ENCODE peak calls at places on chromosomes 4 and X, in eight cellular contexts. One of them, this sample, is unnamed.

GRCh38 chr4:169957785-169958184 is 68.4 kb downstream of the MFAP3L start:
- DNase-seq in AG04450: no peak
- DNase-seq in GM13976: no peak
- DNase-seq in heart left ventricle: no peak
- DNase-seq in H9: no peak
- DNase-seq in testis: no peak
- DNase-seq in tibial nerve: no peak
- DNase-seq in nephron progenitor cell: no peak
- DNase-seq in this sample: no peak

GRCh38 chrX:30713061-30713525 is 59.9 kb downstream of the GK start:
- DNase-seq in GM13976: peak
- DNase-seq in AG04450: peak
- DNase-seq in nephron progenitor cell: peak
- DNase-seq in tibial nerve: peak
- DNase-seq in testis: peak
- DNase-seq in heart left ventricle: peak
- DNase-seq in H9: peak
- DNase-seq in this sample: no peak

GRCh38 chr4:170259631-170260153 is 169.9 kb upstream of the AADAT start:
- DNase-seq in AG04450: peak
- DNase-seq in GM13976: peak
- DNase-seq in heart left ventricle: peak
- DNase-seq in nephron progenitor cell: peak
- DNase-seq in tibial nerve: peak
- DNase-seq in H9: peak
- DNase-seq in testis: peak
- DNase-seq in this sample: no peak

GRCh38 chrX:132023117-132023895 is at the start of gene STK26:
- DNase-seq in heart left ventricle: peak
- DNase-seq in nephron progenitor cell: peak
- DNase-seq in AG04450: no peak
- DNase-seq in testis: peak
- DNase-seq in H9: peak
- DNase-seq in tibial nerve: peak
- DNase-seq in GM13976: peak
- DNase-seq in this sample: peak

GRCh38 chrX:115344885-115345653 is 55.6 kb downstream of the LUZP4 start:
- DNase-seq in testis: peak
- DNase-seq in tibial nerve: peak
- DNase-seq in AG04450: peak
- DNase-seq in heart left ventricle: peak
- DNase-seq in nephron progenitor cell: peak
- DNase-seq in GM13976: no peak
- DNase-seq in H9: peak
- DNase-seq in this sample: peak

GRCh38 chr4:38177035-38177791 is 217.0 kb downstream of the PTTG2 start:
- DNase-seq in testis: peak
- DNase-seq in nephron progenitor cell: no peak
- DNase-seq in AG04450: no peak
- DNase-seq in heart left ventricle: peak
- DNase-seq in GM13976: peak
- DNase-seq in tibial nerve: no peak
- DNase-seq in H9: no peak
- DNase-seq in this sample: no peak

GRCh38 chr4:161815841-161816240 is 348.0 kb downstream of the FSTL5 start:
- DNase-seq in H9: no peak
- DNase-seq in AG04450: no peak
- DNase-seq in nephron progenitor cell: no peak
- DNase-seq in testis: no peak
- DNase-seq in tibial nerve: no peak
- DNase-seq in GM13976: no peak
- DNase-seq in heart left ventricle: no peak
- DNase-seq in this sample: no peak

GRCh38 chrX:53728506-53728905 is 42.0 kb upstream of the HUWE1 start:
- DNase-seq in heart left ventricle: no peak
- DNase-seq in AG04450: no peak
- DNase-seq in H9: no peak
- DNase-seq in testis: no peak
- DNase-seq in GM13976: no peak
- DNase-seq in nephron progenitor cell: no peak
- DNase-seq in tibial nerve: no peak
- DNase-seq in this sample: no peak

GRCh38 chr4:83850435-83850834 is 314.5 kb downstream of the GPAT3 start:
- DNase-seq in GM13976: no peak
- DNase-seq in nephron progenitor cell: no peak
- DNase-seq in AG04450: no peak
- DNase-seq in tibial nerve: no peak
- DNase-seq in heart left ventricle: no peak
- DNase-seq in H9: peak
- DNase-seq in testis: no peak
- DNase-seq in this sample: no peak

GRCh38 chr4:38190717-38191178 is 230.6 kb downstream of the PTTG2 start:
- DNase-seq in AG04450: no peak
- DNase-seq in nephron progenitor cell: peak
- DNase-seq in tibial nerve: no peak
- DNase-seq in GM13976: no peak
- DNase-seq in heart left ventricle: peak
- DNase-seq in testis: no peak
- DNase-seq in H9: no peak
- DNase-seq in this sample: no peak

GRCh38 chr4:8321220-8321619 is 51.7 kb downstream of the HTRA3 start:
- DNase-seq in AG04450: no peak
- DNase-seq in H9: no peak
- DNase-seq in tibial nerve: no peak
- DNase-seq in nephron progenitor cell: no peak
- DNase-seq in testis: no peak
- DNase-seq in GM13976: no peak
- DNase-seq in heart left ventricle: no peak
- DNase-seq in this sample: no peak

GRCh38 chr4:139508581-139509237 is 47.3 kb downstream of the SETD7 start:
- DNase-seq in testis: no peak
- DNase-seq in tibial nerve: no peak
- DNase-seq in heart left ventricle: no peak
- DNase-seq in AG04450: no peak
- DNase-seq in H9: no peak
- DNase-seq in GM13976: no peak
- DNase-seq in nephron progenitor cell: no peak
- DNase-seq in this sample: no peak

GRCh38 chr4:152935138-152935537 is 985 bp upstream of the FHDC1 start:
- DNase-seq in heart left ventricle: no peak
- DNase-seq in AG04450: no peak
- DNase-seq in nephron progenitor cell: peak
- DNase-seq in testis: no peak
- DNase-seq in GM13976: peak
- DNase-seq in H9: peak
- DNase-seq in tibial nerve: no peak
- DNase-seq in this sample: no peak

GRCh38 chr4:125016892-125017299 is 297.9 kb upstream of the FAT4 start:
- DNase-seq in AG04450: no peak
- DNase-seq in testis: no peak
- DNase-seq in GM13976: no peak
- DNase-seq in nephron progenitor cell: no peak
- DNase-seq in H9: no peak
- DNase-seq in tibial nerve: no peak
- DNase-seq in heart left ventricle: no peak
- DNase-seq in this sample: no peak

GRCh38 chrX:292900-293897 is 12.0 kb downstream of the PLCXD1 start:
- DNase-seq in testis: peak
- DNase-seq in H9: no peak
- DNase-seq in GM13976: peak
- DNase-seq in nephron progenitor cell: no peak
- DNase-seq in tibial nerve: no peak
- DNase-seq in AG04450: no peak
- DNase-seq in heart left ventricle: peak
- DNase-seq in this sample: no peak

GRCh38 chrX:83510466-83511181 is 2.5 kb downstream of the POU3F4 start:
- DNase-seq in AG04450: no peak
- DNase-seq in nephron progenitor cell: peak
- DNase-seq in H9: peak
- DNase-seq in tibial nerve: no peak
- DNase-seq in heart left ventricle: no peak
- DNase-seq in GM13976: no peak
- DNase-seq in testis: no peak
- DNase-seq in this sample: no peak

GRCh38 chrX:34848281-34848680 is 94.3 kb upstream of the FAM47B start:
- DNase-seq in nephron progenitor cell: no peak
- DNase-seq in AG04450: no peak
- DNase-seq in heart left ventricle: no peak
- DNase-seq in H9: no peak
- DNase-seq in GM13976: no peak
- DNase-seq in testis: no peak
- DNase-seq in tibial nerve: no peak
- DNase-seq in this sample: no peak

GRCh38 chr4:99816611-99817309 is at the start of gene DAPP1:
- DNase-seq in testis: no peak
- DNase-seq in GM13976: peak
- DNase-seq in H9: no peak
- DNase-seq in nephron progenitor cell: no peak
- DNase-seq in AG04450: no peak
- DNase-seq in tibial nerve: peak
- DNase-seq in heart left ventricle: no peak
- DNase-seq in this sample: no peak

GRCh38 chrX:3548743-3549441 is 164.6 kb downstream of the PRKX start:
- DNase-seq in nephron progenitor cell: no peak
- DNase-seq in H9: no peak
- DNase-seq in GM13976: no peak
- DNase-seq in testis: no peak
- DNase-seq in AG04450: peak
- DNase-seq in tibial nerve: peak
- DNase-seq in heart left ventricle: peak
- DNase-seq in this sample: no peak
- TF ChIP-seq CTCF in nephron progenitor cell: peak
- TF ChIP-seq CTCF in H9: peak
- TF ChIP-seq CTCF in GM13976: no peak
- TF ChIP-seq CTCF in testis: no peak
- TF ChIP-seq CTCF in AG04450: peak
- TF ChIP-seq CTCF in tibial nerve: peak
- TF ChIP-seq CTCF in heart left ventricle: peak
- TF ChIP-seq CTCF in this sample: peak

DNA sequence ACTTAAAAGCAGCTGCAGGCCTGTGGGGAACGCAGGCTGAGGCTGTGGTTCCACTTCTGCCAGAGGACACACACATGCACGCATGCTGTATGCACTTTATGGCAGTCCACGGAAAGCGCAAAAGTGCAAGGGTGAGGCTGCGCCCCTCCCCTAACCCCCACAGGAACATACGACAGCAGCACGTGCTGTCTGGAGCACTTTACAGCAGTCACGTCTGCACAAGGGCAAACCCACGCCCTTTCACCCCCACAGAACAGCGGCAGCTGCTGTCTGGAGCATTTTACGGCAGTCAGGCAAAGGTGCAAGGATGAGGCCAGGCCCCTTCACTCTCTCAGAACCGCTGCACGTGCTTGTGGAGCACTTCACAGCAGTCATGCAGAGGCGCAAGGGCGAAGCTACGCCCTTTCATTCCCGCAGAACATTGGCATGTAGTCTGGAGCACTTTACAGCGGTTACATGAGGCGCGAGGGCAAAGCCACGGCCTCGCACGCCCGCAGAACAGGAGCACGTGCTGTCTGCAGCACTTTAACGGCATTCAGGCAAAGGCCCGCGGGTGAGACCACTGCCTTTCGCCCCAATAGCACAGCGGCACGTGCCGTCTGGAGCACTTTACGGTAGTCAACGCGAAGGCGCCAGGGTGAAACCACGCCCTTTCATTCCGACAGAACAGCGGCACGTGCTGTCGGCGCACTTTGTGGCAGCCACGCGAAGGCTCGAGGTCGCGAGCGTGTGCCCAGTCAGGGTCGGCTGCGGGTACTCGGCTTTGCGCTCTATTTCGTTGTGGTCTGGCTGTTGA is at the start of gene MPC1L:
- DNase-seq in heart left ventricle: no peak
- DNase-seq in H9: peak
- DNase-seq in tibial nerve: no peak
- DNase-seq in nephron progenitor cell: no peak
- DNase-seq in AG04450: no peak
- DNase-seq in testis: peak
- DNase-seq in GM13976: no peak
- DNase-seq in this sample: no peak
- TF ChIP-seq CTCF in heart left ventricle: no peak
- TF ChIP-seq CTCF in H9: no peak
- TF ChIP-seq CTCF in tibial nerve: no peak
- TF ChIP-seq CTCF in nephron progenitor cell: no peak
- TF ChIP-seq CTCF in AG04450: no peak
- TF ChIP-seq CTCF in testis: no peak
- TF ChIP-seq CTCF in GM13976: no peak
- TF ChIP-seq CTCF in this sample: no peak

GRCh38 chr4:112908511-112908910 is 140.9 kb upstream of the ANK2 start:
- DNase-seq in AG04450: no peak
- DNase-seq in tibial nerve: no peak
- DNase-seq in H9: no peak
- DNase-seq in testis: no peak
- DNase-seq in nephron progenitor cell: no peak
- DNase-seq in GM13976: no peak
- DNase-seq in heart left ventricle: no peak
- DNase-seq in this sample: no peak

GRCh38 chr4:112905728-112906127 is 143.7 kb upstream of the ANK2 start:
- DNase-seq in tibial nerve: no peak
- DNase-seq in H9: no peak
- DNase-seq in testis: no peak
- DNase-seq in GM13976: no peak
- DNase-seq in AG04450: no peak
- DNase-seq in heart left ventricle: no peak
- DNase-seq in nephron progenitor cell: no peak
- DNase-seq in this sample: no peak

DNA sequence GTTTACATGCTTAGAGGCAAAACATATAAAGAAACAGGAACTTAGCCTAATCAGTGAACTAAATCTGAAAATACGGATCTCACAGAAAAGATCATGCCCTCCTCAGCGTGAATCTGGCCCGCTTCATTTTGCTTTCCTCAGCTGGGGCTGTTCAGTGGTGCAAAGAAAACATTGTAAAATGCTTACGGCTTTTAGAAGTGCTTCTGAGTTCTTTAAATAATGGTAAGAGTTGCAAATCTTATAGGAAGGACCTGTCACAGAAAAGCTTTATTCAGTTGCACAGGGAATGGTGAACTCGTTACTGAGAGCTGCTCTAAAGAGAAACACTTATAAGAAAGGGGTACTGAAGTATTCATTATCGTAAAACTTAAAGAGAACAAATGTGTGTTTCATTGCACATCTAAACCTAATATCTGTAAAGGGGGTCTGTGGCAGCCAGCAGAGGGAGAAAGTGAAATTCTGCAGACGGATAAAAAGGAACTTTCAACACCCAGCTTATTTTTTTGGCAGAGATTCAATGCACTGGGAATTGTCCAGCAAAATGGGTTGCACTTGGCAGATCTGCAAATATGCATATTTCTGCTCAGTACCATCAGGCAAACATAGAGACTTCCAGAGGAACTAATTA is 139.2 kb upstream of the ANK2 start:
- DNase-seq in GM13976: no peak
- DNase-seq in AG04450: no peak
- DNase-seq in tibial nerve: peak
- DNase-seq in testis: no peak
- DNase-seq in nephron progenitor cell: peak
- DNase-seq in H9: no peak
- DNase-seq in heart left ventricle: no peak
- DNase-seq in this sample: no peak
- TF ChIP-seq CTCF in GM13976: no peak
- TF ChIP-seq CTCF in AG04450: no peak
- TF ChIP-seq CTCF in tibial nerve: peak
- TF ChIP-seq CTCF in testis: no peak
- TF ChIP-seq CTCF in nephron progenitor cell: no peak
- TF ChIP-seq CTCF in H9: no peak
- TF ChIP-seq CTCF in heart left ventricle: peak
- TF ChIP-seq CTCF in this sample: peak

GRCh38 chrX:49230500-49231232 is 2.5 kb downstream of the CACNA1F start:
- DNase-seq in AG04450: no peak
- DNase-seq in nephron progenitor cell: peak
- DNase-seq in tibial nerve: peak
- DNase-seq in heart left ventricle: peak
- DNase-seq in GM13976: peak
- DNase-seq in H9: peak
- DNase-seq in testis: peak
- DNase-seq in this sample: no peak
- TF ChIP-seq CTCF in AG04450: no peak
- TF ChIP-seq CTCF in nephron progenitor cell: no peak
- TF ChIP-seq CTCF in tibial nerve: no peak
- TF ChIP-seq CTCF in heart left ventricle: peak
- TF ChIP-seq CTCF in GM13976: peak
- TF ChIP-seq CTCF in H9: peak
- TF ChIP-seq CTCF in testis: no peak
- TF ChIP-seq CTCF in this sample: no peak

This sample was measured in osteocyte.